ENCODE peak calls at places on chromosomes 16 and 17, in eight cellular contexts. One of them, this sample, is unnamed.

GRCh38 chr17:49576906-49577650 is 1.4 kb downstream of the NXPH3 start:
- DNase-seq in endodermal cell: no peak
- DNase-seq in fibroblast of mammary gland: no peak
- DNase-seq in kidney: peak; percentile 74
- DNase-seq in MG63: no peak
- DNase-seq in epithelial cell of proximal tubule: no peak
- DNase-seq in aorta: no peak
- DNase-seq in tibial nerve: no peak
- DNase-seq in this sample: no peak

GRCh38 chr17:82963104-82963950 is 116.1 kb upstream of the METRNL start:
- DNase-seq in endodermal cell: peak; percentile 92
- DNase-seq in fibroblast of mammary gland: peak; percentile 70
- DNase-seq in kidney: peak; percentile 94
- DNase-seq in MG63: peak; percentile 41
- DNase-seq in epithelial cell of proximal tubule: no peak
- DNase-seq in aorta: peak; percentile 95
- DNase-seq in tibial nerve: peak; percentile 75
- DNase-seq in this sample: peak; percentile 78

GRCh38 chr16:3118204-3118790 is 5.9 kb downstream of the ZNF205 start:
- DNase-seq in endodermal cell: no peak
- DNase-seq in fibroblast of mammary gland: no peak
- DNase-seq in kidney: no peak
- DNase-seq in MG63: no peak
- DNase-seq in epithelial cell of proximal tubule: no peak
- DNase-seq in aorta: no peak
- DNase-seq in tibial nerve: no peak
- DNase-seq in this sample: no peak

GRCh38 chr16:50627419-50627818 is 53.7 kb downstream of the SNX20 start:
- DNase-seq in endodermal cell: peak; percentile 73
- DNase-seq in fibroblast of mammary gland: peak; percentile 21
- DNase-seq in kidney: peak; percentile 39
- DNase-seq in MG63: no peak
- DNase-seq in epithelial cell of proximal tubule: no peak
- DNase-seq in aorta: peak; percentile 79
- DNase-seq in tibial nerve: peak; percentile 58
- DNase-seq in this sample: no peak

GRCh38 chr17:66508896-66509843 is 206.8 kb downstream of the PRKCA start:
- DNase-seq in endodermal cell: no peak
- DNase-seq in fibroblast of mammary gland: peak; percentile 93
- DNase-seq in kidney: no peak
- DNase-seq in MG63: peak; percentile 87
- DNase-seq in epithelial cell of proximal tubule: no peak
- DNase-seq in aorta: no peak
- DNase-seq in tibial nerve: no peak
- DNase-seq in this sample: peak; percentile 82

GRCh38 chr16:58661199-58661830 is 23.3 kb downstream of the SLC38A7 start:
- DNase-seq in endodermal cell: peak; percentile 81
- DNase-seq in fibroblast of mammary gland: peak; percentile 91
- DNase-seq in kidney: no peak
- DNase-seq in MG63: peak; percentile 90
- DNase-seq in epithelial cell of proximal tubule: peak; percentile 46
- DNase-seq in aorta: peak; percentile 66
- DNase-seq in tibial nerve: peak; percentile 24
- DNase-seq in this sample: peak; percentile 86

GRCh38 chr16:72355561-72355960 is 183.6 kb upstream of the PMFBP1 start:
- DNase-seq in endodermal cell: no peak
- DNase-seq in fibroblast of mammary gland: peak; percentile 58
- DNase-seq in kidney: no peak
- DNase-seq in MG63: no peak
- DNase-seq in epithelial cell of proximal tubule: no peak
- DNase-seq in aorta: no peak
- DNase-seq in tibial nerve: no peak
- DNase-seq in this sample: peak; percentile 61

GRCh38 chr16:77788196-77789084 is at the start of gene VAT1L:
- DNase-seq in endodermal cell: peak; percentile 89
- DNase-seq in fibroblast of mammary gland: peak; percentile 41
- DNase-seq in kidney: peak; percentile 77
- DNase-seq in MG63: no peak
- DNase-seq in epithelial cell of proximal tubule: no peak
- DNase-seq in aorta: peak; percentile 52
- DNase-seq in tibial nerve: no peak
- DNase-seq in this sample: peak; percentile 75

GRCh38 chr17:73838815-73839214 is 194.6 kb upstream of the SDK2 start:
- DNase-seq in endodermal cell: no peak
- DNase-seq in fibroblast of mammary gland: no peak
- DNase-seq in kidney: no peak
- DNase-seq in MG63: no peak
- DNase-seq in epithelial cell of proximal tubule: no peak
- DNase-seq in aorta: no peak
- DNase-seq in tibial nerve: no peak
- DNase-seq in this sample: no peak

GRCh38 chr17:8707591-8708453 is 36.8 kb downstream of the CCDC42 start:
- DNase-seq in endodermal cell: peak; percentile 35
- DNase-seq in fibroblast of mammary gland: peak; percentile 10
- DNase-seq in kidney: peak; percentile 78
- DNase-seq in MG63: no peak
- DNase-seq in epithelial cell of proximal tubule: no peak
- DNase-seq in aorta: peak; percentile 64
- DNase-seq in tibial nerve: no peak
- DNase-seq in this sample: peak; percentile 11

GRCh38 chr16:2737238-2737605 is 15.2 kb upstream of the SRRM2 start:
- DNase-seq in endodermal cell: no peak
- DNase-seq in fibroblast of mammary gland: no peak
- DNase-seq in kidney: peak; percentile 43
- DNase-seq in MG63: no peak
- DNase-seq in epithelial cell of proximal tubule: no peak
- DNase-seq in aorta: no peak
- DNase-seq in tibial nerve: no peak
- DNase-seq in this sample: no peak

GRCh38 chr17:30929081-30929633 is 7.4 kb downstream of the ADAP2 start:
- DNase-seq in endodermal cell: peak; percentile 58
- DNase-seq in fibroblast of mammary gland: no peak
- DNase-seq in kidney: no peak
- DNase-seq in MG63: no peak
- DNase-seq in epithelial cell of proximal tubule: no peak
- DNase-seq in aorta: no peak
- DNase-seq in tibial nerve: no peak
- DNase-seq in this sample: no peak

GRCh38 chr17:45161288-45162021 is at the start of gene HEXIM2:
- DNase-seq in endodermal cell: peak; percentile 100
- DNase-seq in fibroblast of mammary gland: peak; percentile 100
- DNase-seq in kidney: peak; percentile 99
- DNase-seq in MG63: peak; percentile 98
- DNase-seq in epithelial cell of proximal tubule: peak; percentile 99
- DNase-seq in aorta: peak; percentile 99
- DNase-seq in tibial nerve: peak; percentile 99
- DNase-seq in this sample: peak; percentile 100

GRCh38 chr16:83895942-83896341 is 3.0 kb upstream of the MLYCD start:
- DNase-seq in endodermal cell: no peak
- DNase-seq in fibroblast of mammary gland: no peak
- DNase-seq in kidney: no peak
- DNase-seq in MG63: no peak
- DNase-seq in epithelial cell of proximal tubule: no peak
- DNase-seq in aorta: no peak
- DNase-seq in tibial nerve: no peak
- DNase-seq in this sample: no peak

GRCh38 chr16:80327740-80328139 is 213.1 kb upstream of the DYNLRB2 start:
- DNase-seq in endodermal cell: peak; percentile 4
- DNase-seq in fibroblast of mammary gland: no peak
- DNase-seq in kidney: no peak
- DNase-seq in MG63: no peak
- DNase-seq in epithelial cell of proximal tubule: no peak
- DNase-seq in aorta: no peak
- DNase-seq in tibial nerve: no peak
- DNase-seq in this sample: no peak

GRCh38 chr16:88453621-88454314 is 688 bp downstream of the ZFPM1 start:
- DNase-seq in endodermal cell: peak; percentile 65
- DNase-seq in fibroblast of mammary gland: no peak
- DNase-seq in kidney: no peak
- DNase-seq in MG63: peak; percentile 30
- DNase-seq in epithelial cell of proximal tubule: no peak
- DNase-seq in aorta: no peak
- DNase-seq in tibial nerve: no peak
- DNase-seq in this sample: no peak

GRCh38 chr17:14396542-14396941 is 95.7 kb downstream of the HS3ST3B1 start:
- DNase-seq in endodermal cell: no peak
- DNase-seq in fibroblast of mammary gland: peak; percentile 34
- DNase-seq in kidney: no peak
- DNase-seq in MG63: no peak
- DNase-seq in epithelial cell of proximal tubule: no peak
- DNase-seq in aorta: no peak
- DNase-seq in tibial nerve: no peak
- DNase-seq in this sample: peak; percentile 0

GRCh38 chr17:50381920-50382319 is 8.9 kb downstream of the EME1 start:
- DNase-seq in endodermal cell: no peak
- DNase-seq in fibroblast of mammary gland: peak; percentile 42
- DNase-seq in kidney: no peak
- DNase-seq in MG63: no peak
- DNase-seq in epithelial cell of proximal tubule: no peak
- DNase-seq in aorta: no peak
- DNase-seq in tibial nerve: no peak
- DNase-seq in this sample: no peak

GRCh38 chr17:74412581-74412980 is 19.3 kb upstream of the GPRC5C start:
- DNase-seq in endodermal cell: no peak
- DNase-seq in fibroblast of mammary gland: no peak
- DNase-seq in kidney: no peak
- DNase-seq in MG63: no peak
- DNase-seq in epithelial cell of proximal tubule: no peak
- DNase-seq in aorta: no peak
- DNase-seq in tibial nerve: no peak
- DNase-seq in this sample: no peak

GRCh38 chr17:29837531-29837930 is 92.5 kb downstream of the SSH2 start:
- DNase-seq in endodermal cell: no peak
- DNase-seq in fibroblast of mammary gland: no peak
- DNase-seq in kidney: no peak
- DNase-seq in MG63: no peak
- DNase-seq in epithelial cell of proximal tubule: no peak
- DNase-seq in aorta: no peak
- DNase-seq in tibial nerve: no peak
- DNase-seq in this sample: no peak

GRCh38 chr17:39485555-39485954 is 24.3 kb downstream of the CDK12 start:
- DNase-seq in endodermal cell: no peak
- DNase-seq in fibroblast of mammary gland: peak; percentile 91
- DNase-seq in kidney: no peak
- DNase-seq in MG63: peak; percentile 89
- DNase-seq in epithelial cell of proximal tubule: peak; percentile 78
- DNase-seq in aorta: no peak
- DNase-seq in tibial nerve: no peak
- DNase-seq in this sample: peak; percentile 78

GRCh38 chr16:69399361-69399760 is 13.6 kb upstream of the TERF2 start:
- DNase-seq in endodermal cell: no peak
- DNase-seq in fibroblast of mammary gland: peak; percentile 78
- DNase-seq in kidney: no peak
- DNase-seq in MG63: peak; percentile 36
- DNase-seq in epithelial cell of proximal tubule: no peak
- DNase-seq in aorta: no peak
- DNase-seq in tibial nerve: no peak
- DNase-seq in this sample: peak; percentile 13
- H3K4me3 ChIP-seq in endodermal cell: no peak overlapping the region
- H3K4me3 ChIP-seq in fibroblast of mammary gland: no peak overlapping the region
- H3K4me3 ChIP-seq in kidney: no peak overlapping the region
- H3K4me3 ChIP-seq in MG63: no peak overlapping the region
- H3K4me3 ChIP-seq in epithelial cell of proximal tubule: peak overlapping the region; percentile 3
- H3K4me3 ChIP-seq in aorta: no peak overlapping the region
- H3K4me3 ChIP-seq in tibial nerve: no peak overlapping the region
- H3K4me3 ChIP-seq in this sample: no peak overlapping the region

GRCh38 chr17:81418710-81419332 is 23.6 kb downstream of the BAHCC1 start:
- DNase-seq in endodermal cell: no peak
- DNase-seq in fibroblast of mammary gland: peak; percentile 67
- DNase-seq in kidney: no peak
- DNase-seq in MG63: no peak
- DNase-seq in epithelial cell of proximal tubule: no peak
- DNase-seq in aorta: no peak
- DNase-seq in tibial nerve: no peak
- DNase-seq in this sample: no peak
- H3K4me3 ChIP-seq in endodermal cell: no peak overlapping the region
- H3K4me3 ChIP-seq in fibroblast of mammary gland: no peak overlapping the region
- H3K4me3 ChIP-seq in kidney: no peak overlapping the region
- H3K4me3 ChIP-seq in MG63: no peak overlapping the region
- H3K4me3 ChIP-seq in epithelial cell of proximal tubule: no peak overlapping the region
- H3K4me3 ChIP-seq in aorta: no peak overlapping the region
- H3K4me3 ChIP-seq in tibial nerve: no peak overlapping the region
- H3K4me3 ChIP-seq in this sample: no peak overlapping the region

DNA sequence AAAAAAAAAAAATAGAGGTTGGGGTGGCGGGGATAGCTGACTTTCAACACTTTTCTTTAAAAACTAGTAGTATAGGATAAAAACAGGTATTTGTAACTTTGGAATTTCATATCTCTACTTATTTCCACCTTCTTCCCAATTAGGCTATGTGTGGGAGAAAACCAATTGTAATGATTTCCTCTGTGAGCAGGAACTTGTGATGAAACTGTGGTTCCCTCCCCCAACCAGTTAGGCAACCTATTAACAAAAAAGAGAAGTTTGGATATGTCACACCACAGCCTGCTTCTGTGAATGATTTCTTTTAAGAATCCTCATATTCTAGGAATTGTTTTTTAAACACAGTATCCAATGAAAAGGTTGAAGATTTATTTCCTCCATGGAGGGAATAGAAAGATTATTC is 1.9 kb downstream of the IGSF6 start:
- DNase-seq in endodermal cell: no peak
- DNase-seq in fibroblast of mammary gland: no peak
- DNase-seq in kidney: no peak
- DNase-seq in MG63: no peak
- DNase-seq in epithelial cell of proximal tubule: no peak
- DNase-seq in aorta: no peak
- DNase-seq in tibial nerve: peak; percentile 73
- DNase-seq in this sample: no peak
- H3K4me3 ChIP-seq in endodermal cell: no peak overlapping the region
- H3K4me3 ChIP-seq in fibroblast of mammary gland: no peak overlapping the region
- H3K4me3 ChIP-seq in kidney: no peak overlapping the region
- H3K4me3 ChIP-seq in MG63: no peak overlapping the region
- H3K4me3 ChIP-seq in epithelial cell of proximal tubule: no peak overlapping the region
- H3K4me3 ChIP-seq in aorta: no peak overlapping the region
- H3K4me3 ChIP-seq in tibial nerve: no peak overlapping the region
- H3K4me3 ChIP-seq in this sample: no peak overlapping the region

DNA sequence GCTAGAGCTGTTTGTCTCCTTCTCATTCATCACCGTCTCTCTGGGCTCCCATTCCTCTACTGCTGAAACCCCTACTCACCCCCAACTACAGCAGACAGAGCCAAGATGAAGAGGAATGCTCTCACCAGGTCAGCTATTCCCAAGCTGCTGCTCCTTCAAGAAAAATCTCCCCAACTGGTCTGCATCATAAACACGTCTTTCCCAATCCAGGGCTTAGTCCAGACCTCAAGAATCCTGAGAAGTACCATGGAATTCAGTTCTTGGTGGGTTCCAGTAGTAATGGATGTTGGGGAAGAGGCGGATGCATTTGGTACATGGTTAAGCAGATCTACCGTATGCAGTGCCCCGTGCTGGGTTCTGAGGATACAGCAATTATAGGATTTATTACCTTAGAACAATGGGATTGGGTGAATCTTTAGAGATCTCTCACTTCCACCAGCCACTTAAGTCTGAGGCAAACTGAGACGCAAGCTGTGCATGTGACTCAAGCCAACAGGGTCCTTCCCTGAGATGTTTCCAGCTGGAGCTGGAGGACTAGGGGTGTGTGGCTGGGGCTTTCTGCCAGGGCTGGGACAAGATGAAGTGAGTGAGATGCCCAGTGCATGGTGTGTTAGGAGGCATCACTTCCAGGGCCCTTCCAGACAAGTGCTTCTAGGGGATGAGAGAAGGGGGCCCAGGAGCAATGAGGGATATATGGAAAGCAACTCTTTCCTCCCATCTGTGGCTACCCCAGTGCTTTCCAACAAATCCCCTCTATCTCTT is 232.7 kb upstream of the CDH5 start:
- DNase-seq in endodermal cell: no peak
- DNase-seq in fibroblast of mammary gland: peak; percentile 17
- DNase-seq in kidney: no peak
- DNase-seq in MG63: no peak
- DNase-seq in epithelial cell of proximal tubule: no peak
- DNase-seq in aorta: no peak
- DNase-seq in tibial nerve: no peak
- DNase-seq in this sample: no peak
- H3K4me3 ChIP-seq in endodermal cell: no peak overlapping the region
- H3K4me3 ChIP-seq in fibroblast of mammary gland: no peak overlapping the region
- H3K4me3 ChIP-seq in kidney: no peak overlapping the region
- H3K4me3 ChIP-seq in MG63: no peak overlapping the region
- H3K4me3 ChIP-seq in epithelial cell of proximal tubule: no peak overlapping the region
- H3K4me3 ChIP-seq in aorta: no peak overlapping the region
- H3K4me3 ChIP-seq in tibial nerve: no peak overlapping the region
- H3K4me3 ChIP-seq in this sample: no peak overlapping the region

This sample was measured in astrocyte of the spinal cord.